ENCODE peak calls at places on chromosomes 6 and 20, in seven cellular contexts. One of them, this sample, is unnamed.
A peak's percentile ranks its signal among the peaks of the same experiment; 100 is the strongest.

GRCh38 chr6:40138273-40138720 is 204.0 kb upstream of the MOCS1 start:
- DNase-seq in neural crest cell: no peak
- DNase-seq in hypothalamus: no peak
- DNase-seq in mesendoderm: no peak
- DNase-seq in naive thymus-derived CD4-positive, alpha-beta T cell: no peak
- DNase-seq in mucosa of descending colon: no peak
- DNase-seq in heart right ventricle: no peak
- DNase-seq in this sample: no peak

GRCh38 chr6:118524686-118525085 is 23.4 kb upstream of the PLN start:
- DNase-seq in neural crest cell: no peak
- DNase-seq in hypothalamus: no peak
- DNase-seq in mesendoderm: peak; percentile 22
- DNase-seq in naive thymus-derived CD4-positive, alpha-beta T cell: no peak
- DNase-seq in mucosa of descending colon: no peak
- DNase-seq in heart right ventricle: no peak
- DNase-seq in this sample: no peak

GRCh38 chr6:33314943-33315752 is 1.3 kb upstream of the TAPBP start:
- DNase-seq in neural crest cell: no peak
- DNase-seq in hypothalamus: no peak
- DNase-seq in mesendoderm: peak; percentile 57
- DNase-seq in naive thymus-derived CD4-positive, alpha-beta T cell: peak; percentile 40
- DNase-seq in mucosa of descending colon: peak; percentile 88
- DNase-seq in heart right ventricle: peak; percentile 59
- DNase-seq in this sample: no peak

GRCh38 chr6:15299430-15300131 is 53.7 kb downstream of the JARID2 start:
- DNase-seq in neural crest cell: no peak
- DNase-seq in hypothalamus: no peak
- DNase-seq in mesendoderm: no peak
- DNase-seq in naive thymus-derived CD4-positive, alpha-beta T cell: no peak
- DNase-seq in mucosa of descending colon: peak; percentile 65
- DNase-seq in heart right ventricle: peak; percentile 34
- DNase-seq in this sample: no peak

GRCh38 chr6:129774697-129775447 is 64.9 kb upstream of the ARHGAP18 start:
- DNase-seq in neural crest cell: peak; percentile 75
- DNase-seq in hypothalamus: peak; percentile 27
- DNase-seq in mesendoderm: peak; percentile 86
- DNase-seq in naive thymus-derived CD4-positive, alpha-beta T cell: peak; percentile 35
- DNase-seq in mucosa of descending colon: no peak
- DNase-seq in heart right ventricle: peak; percentile 41
- DNase-seq in this sample: peak; percentile 88

GRCh38 chr20:50788045-50788867 is 6.6 kb upstream of the BCAS4 start:
- DNase-seq in neural crest cell: no peak
- DNase-seq in hypothalamus: no peak
- DNase-seq in mesendoderm: peak; percentile 40
- DNase-seq in naive thymus-derived CD4-positive, alpha-beta T cell: no peak
- DNase-seq in mucosa of descending colon: no peak
- DNase-seq in heart right ventricle: no peak
- DNase-seq in this sample: peak; percentile 35

GRCh38 chr6:142088858-142089216 is 43.9 kb upstream of the GJE1 start:
- DNase-seq in neural crest cell: no peak
- DNase-seq in hypothalamus: no peak
- DNase-seq in mesendoderm: peak; percentile 65
- DNase-seq in naive thymus-derived CD4-positive, alpha-beta T cell: no peak
- DNase-seq in mucosa of descending colon: no peak
- DNase-seq in heart right ventricle: no peak
- DNase-seq in this sample: no peak

GRCh38 chr6:129765008-129765407 is 55.0 kb upstream of the ARHGAP18 start:
- DNase-seq in neural crest cell: no peak
- DNase-seq in hypothalamus: no peak
- DNase-seq in mesendoderm: no peak
- DNase-seq in naive thymus-derived CD4-positive, alpha-beta T cell: no peak
- DNase-seq in mucosa of descending colon: no peak
- DNase-seq in heart right ventricle: no peak
- DNase-seq in this sample: no peak

GRCh38 chr6:108840919-108841318 is 7.3 kb upstream of the ARMC2 start:
- DNase-seq in neural crest cell: no peak
- DNase-seq in hypothalamus: no peak
- DNase-seq in mesendoderm: no peak
- DNase-seq in naive thymus-derived CD4-positive, alpha-beta T cell: no peak
- DNase-seq in mucosa of descending colon: no peak
- DNase-seq in heart right ventricle: no peak
- DNase-seq in this sample: no peak

GRCh38 chr6:30820196-30820595 is 64.1 kb upstream of the DDR1 start:
- DNase-seq in neural crest cell: no peak
- DNase-seq in hypothalamus: no peak
- DNase-seq in mesendoderm: peak; percentile 60
- DNase-seq in naive thymus-derived CD4-positive, alpha-beta T cell: no peak
- DNase-seq in mucosa of descending colon: peak; percentile 75
- DNase-seq in heart right ventricle: peak; percentile 30
- DNase-seq in this sample: no peak

GRCh38 chr6:126083875-126084274 is 97.5 kb downstream of the TRMT11 start:
- DNase-seq in neural crest cell: no peak
- DNase-seq in hypothalamus: no peak
- DNase-seq in mesendoderm: no peak
- DNase-seq in naive thymus-derived CD4-positive, alpha-beta T cell: no peak
- DNase-seq in mucosa of descending colon: no peak
- DNase-seq in heart right ventricle: no peak
- DNase-seq in this sample: no peak

GRCh38 chr6:110513001-110513400 is 36.6 kb upstream of the SLC22A16 start:
- DNase-seq in neural crest cell: no peak
- DNase-seq in hypothalamus: no peak
- DNase-seq in mesendoderm: no peak
- DNase-seq in naive thymus-derived CD4-positive, alpha-beta T cell: no peak
- DNase-seq in mucosa of descending colon: no peak
- DNase-seq in heart right ventricle: no peak
- DNase-seq in this sample: no peak

GRCh38 chr6:143822584-143823024 is 20.5 kb upstream of the LTV1 start:
- DNase-seq in neural crest cell: no peak
- DNase-seq in hypothalamus: no peak
- DNase-seq in mesendoderm: peak; percentile 48
- DNase-seq in naive thymus-derived CD4-positive, alpha-beta T cell: no peak
- DNase-seq in mucosa of descending colon: no peak
- DNase-seq in heart right ventricle: no peak
- DNase-seq in this sample: no peak

GRCh38 chr6:149846321-149846720 is 17.8 kb downstream of the LRP11 start:
- DNase-seq in neural crest cell: no peak
- DNase-seq in hypothalamus: no peak
- DNase-seq in mesendoderm: peak; percentile 21
- DNase-seq in naive thymus-derived CD4-positive, alpha-beta T cell: no peak
- DNase-seq in mucosa of descending colon: no peak
- DNase-seq in heart right ventricle: no peak
- DNase-seq in this sample: no peak

GRCh38 chr20:38599410-38599882 is 2.2 kb upstream of the ARHGAP40 start:
- DNase-seq in neural crest cell: no peak
- DNase-seq in hypothalamus: no peak
- DNase-seq in mesendoderm: peak; percentile 79
- DNase-seq in naive thymus-derived CD4-positive, alpha-beta T cell: no peak
- DNase-seq in mucosa of descending colon: peak; percentile 46
- DNase-seq in heart right ventricle: peak; percentile 79
- DNase-seq in this sample: no peak

GRCh38 chr6:66772785-66773184 is 1065.8 kb upstream of the EYS start:
- DNase-seq in neural crest cell: no peak
- DNase-seq in hypothalamus: no peak
- DNase-seq in mesendoderm: peak; percentile 67
- DNase-seq in naive thymus-derived CD4-positive, alpha-beta T cell: no peak
- DNase-seq in mucosa of descending colon: no peak
- DNase-seq in heart right ventricle: no peak
- DNase-seq in this sample: no peak

GRCh38 chr6:3990692-3991491 is 88.0 kb downstream of the FAM217A start:
- DNase-seq in neural crest cell: peak; percentile 83
- DNase-seq in hypothalamus: peak; percentile 59
- DNase-seq in mesendoderm: peak; percentile 91
- DNase-seq in naive thymus-derived CD4-positive, alpha-beta T cell: peak; percentile 72
- DNase-seq in mucosa of descending colon: peak; percentile 77
- DNase-seq in heart right ventricle: peak; percentile 85
- DNase-seq in this sample: peak; percentile 84

GRCh38 chr6:53614676-53615075 is 50.9 kb downstream of the KLHL31 start:
- DNase-seq in neural crest cell: no peak
- DNase-seq in hypothalamus: no peak
- DNase-seq in mesendoderm: no peak
- DNase-seq in naive thymus-derived CD4-positive, alpha-beta T cell: no peak
- DNase-seq in mucosa of descending colon: no peak
- DNase-seq in heart right ventricle: no peak
- DNase-seq in this sample: no peak

GRCh38 chr6:89483111-89483720 is 50.3 kb downstream of the ANKRD6 start:
- DNase-seq in neural crest cell: peak; percentile 52
- DNase-seq in hypothalamus: no peak
- DNase-seq in mesendoderm: peak; percentile 87
- DNase-seq in naive thymus-derived CD4-positive, alpha-beta T cell: no peak
- DNase-seq in mucosa of descending colon: no peak
- DNase-seq in heart right ventricle: peak; percentile 28
- DNase-seq in this sample: no peak

GRCh38 chr20:5100684-5101347 is 18.9 kb downstream of the PCNA start:
- DNase-seq in neural crest cell: peak; percentile 70
- DNase-seq in hypothalamus: peak; percentile 68
- DNase-seq in mesendoderm: peak; percentile 71
- DNase-seq in naive thymus-derived CD4-positive, alpha-beta T cell: peak; percentile 74
- DNase-seq in mucosa of descending colon: peak; percentile 70
- DNase-seq in heart right ventricle: peak; percentile 73
- DNase-seq in this sample: peak; percentile 66

GRCh38 chr6:4220619-4221018 is 85.2 kb upstream of the ECI2 start:
- DNase-seq in neural crest cell: no peak
- DNase-seq in hypothalamus: no peak
- DNase-seq in mesendoderm: no peak
- DNase-seq in naive thymus-derived CD4-positive, alpha-beta T cell: no peak
- DNase-seq in mucosa of descending colon: no peak
- DNase-seq in heart right ventricle: no peak
- DNase-seq in this sample: no peak

GRCh38 chr20:10419550-10420133 is 14.4 kb downstream of the MKKS start:
- DNase-seq in neural crest cell: no peak
- DNase-seq in hypothalamus: no peak
- DNase-seq in mesendoderm: peak; percentile 79
- DNase-seq in naive thymus-derived CD4-positive, alpha-beta T cell: no peak
- DNase-seq in mucosa of descending colon: no peak
- DNase-seq in heart right ventricle: no peak
- DNase-seq in this sample: no peak

GRCh38 chr6:130466052-130466743 is 100.4 kb downstream of the TMEM200A start:
- DNase-seq in neural crest cell: no peak
- DNase-seq in hypothalamus: no peak
- DNase-seq in mesendoderm: no peak
- DNase-seq in naive thymus-derived CD4-positive, alpha-beta T cell: no peak
- DNase-seq in mucosa of descending colon: no peak
- DNase-seq in heart right ventricle: no peak
- DNase-seq in this sample: no peak

GRCh38 chr6:118768904-118769325 is 117.5 kb upstream of the CEP85L start:
- DNase-seq in neural crest cell: no peak
- DNase-seq in hypothalamus: no peak
- DNase-seq in mesendoderm: no peak
- DNase-seq in naive thymus-derived CD4-positive, alpha-beta T cell: peak; percentile 30
- DNase-seq in mucosa of descending colon: no peak
- DNase-seq in heart right ventricle: no peak
- DNase-seq in this sample: no peak

GRCh38 chr6:152189736-152190135 is 382.3 kb downstream of the ESR1 start:
- DNase-seq in neural crest cell: no peak
- DNase-seq in hypothalamus: no peak
- DNase-seq in mesendoderm: no peak
- DNase-seq in naive thymus-derived CD4-positive, alpha-beta T cell: no peak
- DNase-seq in mucosa of descending colon: no peak
- DNase-seq in heart right ventricle: no peak
- DNase-seq in this sample: no peak

GRCh38 chr20:23159923-23160445 is 73.9 kb upstream of the CD93 start:
- DNase-seq in neural crest cell: no peak
- DNase-seq in hypothalamus: no peak
- DNase-seq in mesendoderm: no peak
- DNase-seq in naive thymus-derived CD4-positive, alpha-beta T cell: no peak
- DNase-seq in mucosa of descending colon: no peak
- DNase-seq in heart right ventricle: no peak
- DNase-seq in this sample: no peak

GRCh38 chr20:17648782-17649730 is 33.0 kb downstream of the RRBP1 start:
- DNase-seq in neural crest cell: no peak
- DNase-seq in hypothalamus: no peak
- DNase-seq in mesendoderm: no peak
- DNase-seq in naive thymus-derived CD4-positive, alpha-beta T cell: no peak
- DNase-seq in mucosa of descending colon: peak; percentile 68
- DNase-seq in heart right ventricle: peak; percentile 44
- DNase-seq in this sample: peak; percentile 54

GRCh38 chr20:709421-709820 is 33.8 kb upstream of the SCRT2 start:
- DNase-seq in neural crest cell: no peak
- DNase-seq in hypothalamus: no peak
- DNase-seq in mesendoderm: no peak
- DNase-seq in naive thymus-derived CD4-positive, alpha-beta T cell: no peak
- DNase-seq in mucosa of descending colon: no peak
- DNase-seq in heart right ventricle: peak; percentile 64
- DNase-seq in this sample: no peak

GRCh38 chr6:158411998-158412397 is 99.7 kb downstream of the TULP4 start:
- DNase-seq in neural crest cell: no peak
- DNase-seq in hypothalamus: no peak
- DNase-seq in mesendoderm: peak; percentile 64
- DNase-seq in naive thymus-derived CD4-positive, alpha-beta T cell: no peak
- DNase-seq in mucosa of descending colon: no peak
- DNase-seq in heart right ventricle: no peak
- DNase-seq in this sample: no peak

GRCh38 chr20:44072381-44072780 is 114.6 kb downstream of the JPH2 start:
- DNase-seq in neural crest cell: no peak
- DNase-seq in hypothalamus: no peak
- DNase-seq in mesendoderm: no peak
- DNase-seq in naive thymus-derived CD4-positive, alpha-beta T cell: no peak
- DNase-seq in mucosa of descending colon: no peak
- DNase-seq in heart right ventricle: no peak
- DNase-seq in this sample: no peak

GRCh38 chr6:83633149-83633548 is 75.8 kb downstream of the SNAP91 start:
- DNase-seq in neural crest cell: no peak
- DNase-seq in hypothalamus: no peak
- DNase-seq in mesendoderm: peak; percentile 32
- DNase-seq in naive thymus-derived CD4-positive, alpha-beta T cell: no peak
- DNase-seq in mucosa of descending colon: no peak
- DNase-seq in heart right ventricle: no peak
- DNase-seq in this sample: no peak

GRCh38 chr6:11263185-11263817 is 30.8 kb upstream of the NEDD9 start:
- DNase-seq in neural crest cell: no peak
- DNase-seq in hypothalamus: no peak
- DNase-seq in mesendoderm: peak; percentile 95
- DNase-seq in naive thymus-derived CD4-positive, alpha-beta T cell: no peak
- DNase-seq in mucosa of descending colon: no peak
- DNase-seq in heart right ventricle: no peak
- DNase-seq in this sample: no peak

GRCh38 chr20:42179768-42180167 is 561.6 kb upstream of the CHD6 start:
- DNase-seq in neural crest cell: peak; percentile 40
- DNase-seq in hypothalamus: no peak
- DNase-seq in mesendoderm: peak; percentile 59
- DNase-seq in naive thymus-derived CD4-positive, alpha-beta T cell: no peak
- DNase-seq in mucosa of descending colon: no peak
- DNase-seq in heart right ventricle: no peak
- DNase-seq in this sample: no peak

GRCh38 chr6:14431375-14432330 is 314.1 kb downstream of the CD83 start:
- DNase-seq in neural crest cell: no peak
- DNase-seq in hypothalamus: no peak
- DNase-seq in mesendoderm: peak; percentile 45
- DNase-seq in naive thymus-derived CD4-positive, alpha-beta T cell: no peak
- DNase-seq in mucosa of descending colon: no peak
- DNase-seq in heart right ventricle: no peak
- DNase-seq in this sample: no peak

GRCh38 chr6:140671926-140672325 is 1297.5 kb upstream of the CITED2 start:
- DNase-seq in neural crest cell: no peak
- DNase-seq in hypothalamus: no peak
- DNase-seq in mesendoderm: peak; percentile 42
- DNase-seq in naive thymus-derived CD4-positive, alpha-beta T cell: no peak
- DNase-seq in mucosa of descending colon: no peak
- DNase-seq in heart right ventricle: no peak
- DNase-seq in this sample: no peak

GRCh38 chr20:59939052-59939878 is 840 bp downstream of the PPP1R3D start:
- DNase-seq in neural crest cell: no peak
- DNase-seq in hypothalamus: no peak
- DNase-seq in mesendoderm: peak; percentile 51
- DNase-seq in naive thymus-derived CD4-positive, alpha-beta T cell: no peak
- DNase-seq in mucosa of descending colon: peak; percentile 69
- DNase-seq in heart right ventricle: peak; percentile 30
- DNase-seq in this sample: no peak